ENCODE peak calls at places on chromosomes 3 and 15, in seven cellular contexts. U is fibroblast of pulmonary artery; W is GM06990; N is CD4-positive, alpha-beta T cell; D is AG10803; H is cardiac fibroblast; C is upper lobe of left lung. G is an unnamed sample.

GRCh38 chr15:74263473-74263872 is 27.3 kb downstream of the CCDC33 start:
- DNase-seq in U (no peak), W (no peak), N (no peak), D (no peak), H (no peak), C (no peak), G (no peak)

GRCh38 chr15:65980824-65981456 is 111.6 kb downstream of the RAB11A start:
- DNase-seq in U (peak), W (no peak), N (no peak), D (peak), H (peak), C (peak), G (peak)

GRCh38 chr3:112503304-112503972 is 4.2 kb upstream of the BTLA start:
- DNase-seq in U (no peak), W (no peak), N (no peak), D (no peak), H (no peak), C (no peak), G (no peak)

GRCh38 chr15:55322452-55322851 is 3.4 kb downstream of the PIGB start:
- DNase-seq in U (no peak), W (no peak), N (no peak), D (no peak), H (no peak), C (no peak), G (no peak)

GRCh38 chr15:39300451-39301153 is 280.3 kb upstream of the THBS1 start:
- DNase-seq in U (peak), W (no peak), N (no peak), D (peak), H (peak), C (no peak), G (peak)

GRCh38 chr3:193869221-193870201 is 266.4 kb upstream of the HES1 start:
- DNase-seq in U (peak), W (peak), N (no peak), D (peak), H (peak), C (no peak), G (peak)

GRCh38 chr3:171429635-171430034 is 30.6 kb downstream of the TNIK start:
- DNase-seq in U (no peak), W (no peak), N (no peak), D (no peak), H (no peak), C (no peak), G (no peak)

GRCh38 chr3:134838599-134838998 is 43.5 kb downstream of the EPHB1 start:
- DNase-seq in U (no peak), W (no peak), N (no peak), D (no peak), H (no peak), C (no peak), G (no peak)

GRCh38 chr15:80550219-80550909 is 144.7 kb upstream of the ABHD17C start:
- DNase-seq in U (peak), W (no peak), N (no peak), D (peak), H (peak), C (no peak), G (peak)

GRCh38 chr3:152474585-152474984 is 205.9 kb downstream of the MBNL1 start:
- DNase-seq in U (peak), W (peak), N (no peak), D (peak), H (peak), C (no peak), G (peak)

GRCh38 chr15:80242132-80242769 is 9.8 kb downstream of the CTXND1 start:
- DNase-seq in U (peak), W (no peak), N (no peak), D (peak), H (peak), C (no peak), G (peak)

GRCh38 chr3:179421500-179421899 is 29.8 kb downstream of the GNB4 start:
- DNase-seq in U (peak), W (no peak), N (no peak), D (peak), H (peak), C (peak), G (no peak)

GRCh38 chr15:25727116-25727515 is 136.0 kb downstream of the ATP10A start:
- DNase-seq in U (no peak), W (no peak), N (no peak), D (no peak), H (no peak), C (no peak), G (no peak)

GRCh38 chr3:141840737-141841544 is 35.5 kb upstream of the ATP1B3 start:
- DNase-seq in U (peak), W (no peak), N (no peak), D (no peak), H (peak), C (no peak), G (no peak)

GRCh38 chr3:50390523-50391177 is 31.3 kb upstream of the TMEM115 start:
- DNase-seq in U (no peak), W (no peak), N (no peak), D (no peak), H (no peak), C (peak), G (no peak)

GRCh38 chr3:170232266-170232665 is 10.0 kb downstream of the PRKCI start:
- DNase-seq in U (peak), W (no peak), N (no peak), D (no peak), H (no peak), C (no peak), G (no peak)

GRCh38 chr3:141498592-141499223 is 11.9 kb downstream of the RASA2 start:
- DNase-seq in U (no peak), W (peak), N (peak), D (no peak), H (no peak), C (peak), G (no peak)

GRCh38 chr3:108489776-108490175 is 20.6 kb downstream of the MYH15 start:
- DNase-seq in U (peak), W (no peak), N (peak), D (peak), H (peak), C (no peak), G (peak)

GRCh38 chr15:63601026-63601726 is 4.0 kb downstream of the FBXL22 start:
- DNase-seq in U (peak), W (no peak), N (peak), D (peak), H (peak), C (no peak), G (peak)

GRCh38 chr3:169841171-169841570 is 28.5 kb upstream of the LRRC34 start:
- DNase-seq in U (peak), W (no peak), N (no peak), D (no peak), H (peak), C (no peak), G (no peak)

GRCh38 chr3:100702082-100703014 is 6.9 kb upstream of the TFG start:
- DNase-seq in U (no peak), W (no peak), N (no peak), D (no peak), H (no peak), C (no peak), G (no peak)

GRCh38 chr15:101314726-101315125 is 19.7 kb upstream of the SNRPA1 start:
- DNase-seq in U (no peak), W (no peak), N (no peak), D (no peak), H (no peak), C (no peak), G (no peak)

GRCh38 chr3:5330152-5330810 is 142.8 kb downstream of the EDEM1 start:
- DNase-seq in U (no peak), W (no peak), N (no peak), D (peak), H (no peak), C (no peak), G (peak)

GRCh38 chr3:44883213-44883955 is 9.0 kb downstream of the TGM4 start:
- DNase-seq in U (no peak), W (no peak), N (no peak), D (no peak), H (no peak), C (no peak), G (peak)

GRCh38 chr15:96309143-96309542 is 21.4 kb upstream of the NR2F2 start:
- DNase-seq in U (no peak), W (no peak), N (no peak), D (no peak), H (no peak), C (no peak), G (no peak)

GRCh38 chr15:58115692-58116091 is 22.5 kb upstream of the AQP9 start:
- DNase-seq in U (peak), W (no peak), N (no peak), D (peak), H (peak), C (no peak), G (no peak)

GRCh38 chr15:39888243-39888642 is 31.8 kb downstream of the GPR176 start:
- DNase-seq in U (no peak), W (no peak), N (no peak), D (peak), H (no peak), C (no peak), G (no peak)

GRCh38 chr15:95684693-95685115 is 645.8 kb upstream of the NR2F2 start:
- DNase-seq in U (peak), W (no peak), N (no peak), D (peak), H (peak), C (no peak), G (peak)

GRCh38 chr3:169818330-169818729 is 5.6 kb upstream of the LRRC34 start:
- DNase-seq in U (peak), W (no peak), N (no peak), D (peak), H (peak), C (no peak), G (no peak)

GRCh38 chr3:194051554-194052175 is 84.3 kb upstream of the HES1 start:
- DNase-seq in U (no peak), W (no peak), N (no peak), D (no peak), H (no peak), C (no peak), G (no peak)

GRCh38 chr3:164360738-164361376 is 717.4 kb downstream of the SI start:
- DNase-seq in U (no peak), W (no peak), N (no peak), D (no peak), H (no peak), C (no peak), G (no peak)

GRCh38 chr3:68256635-68257034 is 602.2 kb upstream of the SUCLG2 start:
- DNase-seq in U (no peak), W (no peak), N (peak), D (no peak), H (no peak), C (no peak), G (no peak)

GRCh38 chr3:27666708-27667107 is 55.4 kb downstream of the EOMES start:
- DNase-seq in U (peak), W (no peak), N (no peak), D (peak), H (peak), C (peak), G (no peak)
- TF ChIP-seq CTCF in U (peak), W (no peak), N (no peak), D (peak), H (peak), C (no peak), G (no peak)

GRCh38 chr3:31013843-31014242 is 119.4 kb upstream of the GADL1 start:
- DNase-seq in U (no peak), W (no peak), N (no peak), D (peak), H (no peak), C (no peak), G (no peak)
- TF ChIP-seq CTCF in U (no peak), W (no peak), N (no peak), D (no peak), H (no peak), C (no peak), G (no peak)

DNA sequence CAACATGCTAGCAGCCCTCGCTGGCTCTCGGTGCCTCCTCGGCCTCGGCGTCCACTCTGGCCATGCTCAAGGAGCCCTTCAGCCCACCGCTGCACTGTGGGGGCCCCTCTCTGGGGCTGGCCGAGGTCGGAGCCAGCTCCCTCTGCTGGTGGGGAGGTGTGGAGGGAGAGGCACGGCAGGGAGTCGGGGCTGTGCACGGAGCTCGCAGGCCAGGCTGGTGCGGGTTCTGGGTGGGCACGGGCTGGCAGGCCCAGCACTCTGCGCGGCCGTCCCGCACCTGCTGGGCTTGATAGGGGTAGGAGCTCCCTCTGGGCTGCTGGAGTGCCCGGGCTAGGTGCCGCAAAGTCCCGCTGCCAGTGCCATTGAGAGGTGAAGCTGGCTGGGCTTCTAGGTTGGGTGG is 251.0 kb downstream of the SQOR start:
- DNase-seq in U (no peak), W (no peak), N (no peak), D (no peak), H (no peak), C (no peak), G (no peak)
- TF ChIP-seq CTCF in U (no peak), W (no peak), N (no peak), D (no peak), H (no peak), C (no peak), G (no peak)

GRCh38 chr3:14369675-14370669 is 32.4 kb upstream of the SLC6A6 start:
- DNase-seq in U (no peak), W (no peak), N (no peak), D (no peak), H (no peak), C (peak), G (peak)
- TF ChIP-seq CTCF in U (no peak), W (peak), N (no peak), D (no peak), H (no peak), C (no peak), G (peak)

DNA sequence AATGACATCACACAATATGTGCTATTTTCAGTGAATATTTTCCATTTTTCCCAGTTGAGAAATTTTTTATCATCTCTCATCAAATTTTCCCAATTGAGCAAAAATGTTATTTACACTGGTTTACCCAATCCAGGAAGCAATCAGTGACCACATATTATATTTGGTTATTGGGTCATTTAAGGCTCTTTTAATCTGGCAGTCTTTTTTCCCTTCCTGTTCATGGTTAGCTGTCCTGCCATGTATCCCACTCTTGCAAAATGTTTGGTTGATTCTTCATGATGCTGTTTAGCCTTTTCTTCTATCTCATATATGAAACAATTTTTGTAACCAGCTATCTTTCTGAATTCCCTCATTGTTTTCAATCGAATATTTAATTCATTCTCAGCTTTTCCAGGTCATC is 626.0 kb downstream of the RBMS3 start:
- DNase-seq in U (peak), W (no peak), N (no peak), D (peak), H (no peak), C (no peak), G (no peak)
- TF ChIP-seq CTCF in U (no peak), W (no peak), N (no peak), D (no peak), H (no peak), C (no peak), G (no peak)

GRCh38 chr3:12895391-12896205 is 54.2 kb upstream of the RPL32 start:
- DNase-seq in U (no peak), W (no peak), N (no peak), D (no peak), H (no peak), C (no peak), G (no peak)

GRCh38 chr3:12897537-12898289 is 56.3 kb upstream of the RPL32 start:
- DNase-seq in U (no peak), W (no peak), N (no peak), D (no peak), H (no peak), C (no peak), G (no peak)

GRCh38 chr3:12894629-12895028 is 53.3 kb upstream of the RPL32 start:
- DNase-seq in U (no peak), W (no peak), N (no peak), D (peak), H (no peak), C (no peak), G (no peak)

GRCh38 chr3:12898290-12898979 is 57.1 kb upstream of the RPL32 start:
- DNase-seq in U (no peak), W (no peak), N (no peak), D (no peak), H (no peak), C (no peak), G (no peak)

DNA sequence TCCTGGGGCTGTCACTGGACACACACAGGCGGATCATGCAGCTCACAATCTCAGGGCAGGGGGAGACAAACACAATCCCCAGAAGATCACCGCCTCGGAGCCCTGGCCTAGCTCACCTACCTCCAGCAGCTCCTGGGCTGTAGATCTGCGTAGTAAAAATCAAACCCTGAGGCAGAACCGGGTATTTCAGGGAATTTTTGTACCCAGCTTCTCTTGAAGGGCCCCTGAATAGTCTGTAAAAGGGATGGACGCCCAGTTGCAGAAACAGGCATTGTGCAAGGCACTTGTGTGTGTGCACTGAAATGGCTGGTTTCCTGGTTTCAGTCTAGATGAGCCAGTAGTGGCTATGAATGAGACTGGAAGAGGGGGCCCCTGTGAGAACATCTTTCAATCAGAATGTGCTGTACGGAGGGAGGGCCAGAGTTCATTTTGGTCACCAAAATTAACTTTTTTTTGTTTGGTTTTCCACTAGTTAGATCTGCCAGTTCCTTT is 54.9 kb upstream of the RPL32 start:
- DNase-seq in U (peak), W (no peak), N (no peak), D (peak), H (peak), C (no peak), G (no peak)
- TF ChIP-seq CTCF in U (no peak), W (no peak), N (no peak), D (no peak), H (no peak), C (no peak), G (no peak)

DNA sequence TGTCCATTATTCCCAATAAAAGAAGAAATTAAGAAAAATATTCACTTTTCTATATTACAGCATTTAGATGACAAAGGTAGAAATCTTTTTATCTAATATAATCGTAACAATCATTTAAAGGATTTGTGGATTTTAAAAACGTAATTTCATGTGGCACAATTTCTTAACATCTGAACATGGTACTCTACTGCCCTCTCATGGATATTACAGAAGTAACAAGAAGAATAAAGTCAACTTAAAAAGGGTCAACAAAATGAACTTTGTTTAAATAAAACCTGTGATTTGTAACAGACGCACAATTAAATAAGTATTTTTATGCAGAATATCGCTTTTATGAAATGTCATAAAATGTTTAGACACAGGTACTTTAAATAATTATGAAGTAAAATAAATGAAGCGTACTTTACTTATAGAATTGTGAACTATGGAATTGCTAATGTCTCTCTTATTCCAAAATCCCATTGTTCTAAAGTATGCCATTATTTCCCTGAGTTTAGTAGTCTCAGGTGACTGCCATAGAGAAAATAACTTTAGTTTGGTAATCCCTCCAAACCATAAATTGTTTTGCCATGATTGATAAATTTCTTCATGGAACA is 366.8 kb upstream of the ZNF385D start:
- DNase-seq in U (peak), W (no peak), N (no peak), D (peak), H (peak), C (no peak), G (no peak)
- TF ChIP-seq CTCF in U (peak), W (peak), N (no peak), D (peak), H (peak), C (no peak), G (peak)